ENCODE peak calls at places on chromosomes 12 and 14, in ten cellular contexts. One of them, this sample, is unnamed.

GRCh38 chr12:119383206-119383605 is 48.7 kb downstream of the CCDC60 start:
- DNase-seq in tibial nerve: no peak
- DNase-seq in fibroblast of the aortic adventitia: no peak
- DNase-seq in IMR-90: no peak
- DNase-seq in RWPE1: no peak
- DNase-seq in A549: no peak
- DNase-seq in neural crest cell: no peak
- DNase-seq in PC-3: no peak
- DNase-seq in endothelial cell: no peak
- DNase-seq in gastrocnemius medialis: no peak
- DNase-seq in this sample: no peak

GRCh38 chr12:51636581-51636980 is 45.5 kb downstream of the SCN8A start:
- DNase-seq in tibial nerve: no peak
- DNase-seq in fibroblast of the aortic adventitia: peak
- DNase-seq in IMR-90: peak
- DNase-seq in RWPE1: peak
- DNase-seq in A549: no peak
- DNase-seq in neural crest cell: no peak
- DNase-seq in PC-3: peak
- DNase-seq in endothelial cell: no peak
- DNase-seq in gastrocnemius medialis: no peak
- DNase-seq in this sample: no peak

GRCh38 chr12:122130150-122130549 is 43.9 kb downstream of the IL31 start:
- DNase-seq in tibial nerve: no peak
- DNase-seq in fibroblast of the aortic adventitia: peak
- DNase-seq in IMR-90: peak
- DNase-seq in RWPE1: peak
- DNase-seq in A549: no peak
- DNase-seq in neural crest cell: no peak
- DNase-seq in PC-3: peak
- DNase-seq in endothelial cell: no peak
- DNase-seq in gastrocnemius medialis: no peak
- DNase-seq in this sample: peak

GRCh38 chr14:54299393-54300363 is 97.1 kb upstream of the CDKN3 start:
- DNase-seq in tibial nerve: no peak
- DNase-seq in fibroblast of the aortic adventitia: peak
- DNase-seq in IMR-90: peak
- DNase-seq in RWPE1: no peak
- DNase-seq in A549: no peak
- DNase-seq in neural crest cell: no peak
- DNase-seq in PC-3: no peak
- DNase-seq in endothelial cell: no peak
- DNase-seq in gastrocnemius medialis: no peak
- DNase-seq in this sample: no peak

GRCh38 chr14:34722723-34723545 is 8.5 kb upstream of the CFL2 start:
- DNase-seq in tibial nerve: peak
- DNase-seq in fibroblast of the aortic adventitia: peak
- DNase-seq in IMR-90: peak
- DNase-seq in RWPE1: peak
- DNase-seq in A549: peak
- DNase-seq in neural crest cell: peak
- DNase-seq in PC-3: peak
- DNase-seq in endothelial cell: peak
- DNase-seq in gastrocnemius medialis: no peak
- DNase-seq in this sample: peak

GRCh38 chr12:70317781-70318180 is 48.3 kb upstream of the KCNMB4 start:
- DNase-seq in tibial nerve: no peak
- DNase-seq in fibroblast of the aortic adventitia: no peak
- DNase-seq in IMR-90: no peak
- DNase-seq in RWPE1: no peak
- DNase-seq in A549: no peak
- DNase-seq in neural crest cell: no peak
- DNase-seq in PC-3: no peak
- DNase-seq in endothelial cell: no peak
- DNase-seq in gastrocnemius medialis: no peak
- DNase-seq in this sample: no peak

GRCh38 chr12:124588689-124589318 is 21.4 kb upstream of the NCOR2 start:
- DNase-seq in tibial nerve: peak
- DNase-seq in fibroblast of the aortic adventitia: peak
- DNase-seq in IMR-90: peak
- DNase-seq in RWPE1: peak
- DNase-seq in A549: no peak
- DNase-seq in neural crest cell: no peak
- DNase-seq in PC-3: peak
- DNase-seq in endothelial cell: no peak
- DNase-seq in gastrocnemius medialis: peak
- DNase-seq in this sample: no peak

GRCh38 chr12:19194963-19195362 is 65.4 kb downstream of the PLEKHA5 start:
- DNase-seq in tibial nerve: no peak
- DNase-seq in fibroblast of the aortic adventitia: no peak
- DNase-seq in IMR-90: no peak
- DNase-seq in RWPE1: no peak
- DNase-seq in A549: no peak
- DNase-seq in neural crest cell: no peak
- DNase-seq in PC-3: no peak
- DNase-seq in endothelial cell: no peak
- DNase-seq in gastrocnemius medialis: no peak
- DNase-seq in this sample: no peak

GRCh38 chr14:97719931-97720330 is 922.7 kb downstream of the VRK1 start:
- DNase-seq in tibial nerve: no peak
- DNase-seq in fibroblast of the aortic adventitia: no peak
- DNase-seq in IMR-90: no peak
- DNase-seq in RWPE1: no peak
- DNase-seq in A549: no peak
- DNase-seq in neural crest cell: no peak
- DNase-seq in PC-3: no peak
- DNase-seq in endothelial cell: no peak
- DNase-seq in gastrocnemius medialis: no peak
- DNase-seq in this sample: no peak

GRCh38 chr14:97719043-97719442 is 921.9 kb downstream of the VRK1 start:
- DNase-seq in tibial nerve: no peak
- DNase-seq in fibroblast of the aortic adventitia: no peak
- DNase-seq in IMR-90: no peak
- DNase-seq in RWPE1: no peak
- DNase-seq in A549: no peak
- DNase-seq in neural crest cell: no peak
- DNase-seq in PC-3: no peak
- DNase-seq in endothelial cell: no peak
- DNase-seq in gastrocnemius medialis: no peak
- DNase-seq in this sample: no peak

GRCh38 chr14:97723321-97723720 is 926.1 kb downstream of the VRK1 start:
- DNase-seq in tibial nerve: no peak
- DNase-seq in fibroblast of the aortic adventitia: no peak
- DNase-seq in IMR-90: no peak
- DNase-seq in RWPE1: no peak
- DNase-seq in A549: no peak
- DNase-seq in neural crest cell: no peak
- DNase-seq in PC-3: no peak
- DNase-seq in endothelial cell: no peak
- DNase-seq in gastrocnemius medialis: no peak
- DNase-seq in this sample: no peak

GRCh38 chr14:97726661-97727060 is 929.5 kb downstream of the VRK1 start:
- DNase-seq in tibial nerve: no peak
- DNase-seq in fibroblast of the aortic adventitia: no peak
- DNase-seq in IMR-90: no peak
- DNase-seq in RWPE1: no peak
- DNase-seq in A549: no peak
- DNase-seq in neural crest cell: no peak
- DNase-seq in PC-3: no peak
- DNase-seq in endothelial cell: no peak
- DNase-seq in gastrocnemius medialis: no peak
- DNase-seq in this sample: no peak

DNA sequence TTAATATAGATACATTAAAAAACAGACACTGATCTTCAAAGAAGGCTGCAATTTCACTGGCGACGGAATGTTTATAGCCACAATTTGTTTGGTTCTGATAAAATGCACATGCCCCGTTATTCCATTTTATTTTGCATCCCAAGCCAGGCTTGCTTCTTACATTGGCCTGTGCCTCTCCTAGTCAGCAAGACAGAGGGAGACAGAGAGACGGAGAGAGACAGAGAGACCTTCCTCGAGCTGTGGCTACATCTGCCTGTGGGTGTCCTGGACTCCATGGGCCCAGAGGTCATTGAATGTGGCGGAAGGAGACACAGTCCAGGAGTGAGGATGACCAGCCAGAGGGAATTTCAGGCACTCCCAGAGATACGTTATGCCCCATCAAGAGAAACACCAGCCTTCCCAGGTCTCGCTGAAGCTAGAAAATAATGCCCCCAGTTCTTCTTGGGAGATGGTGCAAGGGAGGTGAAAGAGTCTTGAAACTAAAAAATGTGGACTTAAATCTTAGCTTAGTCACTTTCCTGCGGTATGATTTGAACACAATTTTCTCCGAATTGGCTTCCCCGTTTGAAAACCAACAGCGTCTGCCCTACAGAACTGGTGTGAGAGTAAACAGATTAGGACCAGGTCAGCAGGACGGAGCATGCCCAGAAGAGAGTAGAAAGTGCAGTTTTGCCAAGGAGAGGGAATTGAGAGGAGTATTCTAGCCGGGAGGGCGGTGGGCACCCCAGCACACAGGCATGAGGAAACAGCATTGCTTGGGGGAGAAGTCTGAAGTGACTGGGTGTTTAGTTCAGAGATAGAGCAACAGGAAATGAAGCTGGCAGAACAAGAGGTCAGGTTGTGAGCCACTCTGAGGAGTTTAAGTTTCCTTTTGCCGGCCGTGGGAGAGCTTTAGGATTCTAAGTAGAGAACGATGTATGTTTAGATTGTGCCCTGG is 926.9 kb downstream of the VRK1 start:
- DNase-seq in tibial nerve: no peak
- DNase-seq in fibroblast of the aortic adventitia: no peak
- DNase-seq in IMR-90: no peak
- DNase-seq in RWPE1: no peak
- DNase-seq in A549: no peak
- DNase-seq in neural crest cell: no peak
- DNase-seq in PC-3: no peak
- DNase-seq in endothelial cell: no peak
- DNase-seq in gastrocnemius medialis: no peak
- DNase-seq in this sample: no peak
- TF ChIP-seq CTCF in tibial nerve: no peak
- TF ChIP-seq CTCF in fibroblast of the aortic adventitia: no peak
- TF ChIP-seq CTCF in IMR-90: no peak
- TF ChIP-seq CTCF in RWPE1: no peak
- TF ChIP-seq CTCF in A549: no peak
- TF ChIP-seq CTCF in neural crest cell: no peak
- TF ChIP-seq CTCF in PC-3: peak
- TF ChIP-seq CTCF in endothelial cell: no peak
- TF ChIP-seq CTCF in gastrocnemius medialis: no peak
- TF ChIP-seq CTCF in this sample: no peak

GRCh38 chr12:106740813-106741212 is 33.7 kb upstream of the RIC8B start:
- DNase-seq in tibial nerve: no peak
- DNase-seq in fibroblast of the aortic adventitia: no peak
- DNase-seq in IMR-90: no peak
- DNase-seq in RWPE1: no peak
- DNase-seq in A549: no peak
- DNase-seq in neural crest cell: no peak
- DNase-seq in PC-3: no peak
- DNase-seq in endothelial cell: no peak
- DNase-seq in gastrocnemius medialis: no peak
- DNase-seq in this sample: no peak

GRCh38 chr12:106741247-106741646 is 33.2 kb upstream of the RIC8B start:
- DNase-seq in tibial nerve: no peak
- DNase-seq in fibroblast of the aortic adventitia: no peak
- DNase-seq in IMR-90: no peak
- DNase-seq in RWPE1: no peak
- DNase-seq in A549: no peak
- DNase-seq in neural crest cell: no peak
- DNase-seq in PC-3: no peak
- DNase-seq in endothelial cell: no peak
- DNase-seq in gastrocnemius medialis: no peak
- DNase-seq in this sample: no peak

GRCh38 chr12:106739318-106739717 is 35.2 kb upstream of the RIC8B start:
- DNase-seq in tibial nerve: no peak
- DNase-seq in fibroblast of the aortic adventitia: peak
- DNase-seq in IMR-90: no peak
- DNase-seq in RWPE1: no peak
- DNase-seq in A549: no peak
- DNase-seq in neural crest cell: no peak
- DNase-seq in PC-3: peak
- DNase-seq in endothelial cell: no peak
- DNase-seq in gastrocnemius medialis: no peak
- DNase-seq in this sample: no peak

GRCh38 chr12:106743270-106743988 is 31.1 kb upstream of the RIC8B start:
- DNase-seq in tibial nerve: no peak
- DNase-seq in fibroblast of the aortic adventitia: no peak
- DNase-seq in IMR-90: no peak
- DNase-seq in RWPE1: no peak
- DNase-seq in A549: no peak
- DNase-seq in neural crest cell: no peak
- DNase-seq in PC-3: no peak
- DNase-seq in endothelial cell: no peak
- DNase-seq in gastrocnemius medialis: no peak
- DNase-seq in this sample: no peak

DNA sequence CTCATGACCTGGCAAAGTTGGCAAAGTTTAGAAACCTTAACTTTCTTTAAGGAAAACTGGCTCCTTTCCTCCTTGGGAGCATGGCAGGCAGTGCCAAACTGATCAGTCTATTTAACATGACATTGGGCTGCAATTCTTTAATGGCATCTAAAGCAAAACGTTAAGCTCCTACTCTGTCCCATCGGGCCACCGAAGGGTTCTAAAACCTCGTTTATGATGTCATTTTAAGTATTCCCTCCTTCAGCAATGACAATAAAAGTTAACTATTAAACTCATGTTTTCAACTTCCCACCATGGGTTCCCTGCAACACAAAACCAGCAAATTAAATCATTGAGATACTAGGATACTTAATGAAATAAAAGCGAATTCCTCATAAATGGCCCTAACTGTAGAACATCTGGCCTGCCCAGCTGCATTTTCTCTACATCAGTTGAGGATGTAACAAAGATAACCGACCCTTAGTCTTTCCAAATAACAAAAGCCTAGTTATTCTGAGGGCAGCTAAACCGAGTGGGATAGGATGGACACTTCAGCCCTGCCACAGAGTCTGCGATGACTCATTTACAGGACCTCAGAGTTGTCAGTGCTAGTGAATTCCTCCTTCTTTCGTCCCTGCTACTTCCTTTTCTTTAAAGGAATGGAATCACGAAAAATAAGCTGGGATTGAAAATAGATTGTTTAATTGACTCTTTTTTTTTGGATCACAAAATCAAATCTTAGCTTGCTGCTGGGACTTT is 34.5 kb upstream of the RIC8B start:
- DNase-seq in tibial nerve: no peak
- DNase-seq in fibroblast of the aortic adventitia: no peak
- DNase-seq in IMR-90: peak
- DNase-seq in RWPE1: no peak
- DNase-seq in A549: no peak
- DNase-seq in neural crest cell: no peak
- DNase-seq in PC-3: peak
- DNase-seq in endothelial cell: no peak
- DNase-seq in gastrocnemius medialis: no peak
- DNase-seq in this sample: no peak
- TF ChIP-seq CTCF in tibial nerve: no peak
- TF ChIP-seq CTCF in fibroblast of the aortic adventitia: no peak
- TF ChIP-seq CTCF in IMR-90: no peak
- TF ChIP-seq CTCF in RWPE1: no peak
- TF ChIP-seq CTCF in A549: no peak
- TF ChIP-seq CTCF in neural crest cell: no peak
- TF ChIP-seq CTCF in PC-3: no peak
- TF ChIP-seq CTCF in endothelial cell: no peak
- TF ChIP-seq CTCF in gastrocnemius medialis: no peak
- TF ChIP-seq CTCF in this sample: no peak

GRCh38 chr12:80709811-80710726 is 2.6 kb downstream of the MYF6 start:
- DNase-seq in tibial nerve: no peak
- DNase-seq in fibroblast of the aortic adventitia: no peak
- DNase-seq in IMR-90: no peak
- DNase-seq in RWPE1: no peak
- DNase-seq in A549: no peak
- DNase-seq in neural crest cell: no peak
- DNase-seq in PC-3: peak
- DNase-seq in endothelial cell: no peak
- DNase-seq in gastrocnemius medialis: peak
- DNase-seq in this sample: no peak
- TF ChIP-seq CTCF in tibial nerve: no peak
- TF ChIP-seq CTCF in fibroblast of the aortic adventitia: peak
- TF ChIP-seq CTCF in IMR-90: no peak
- TF ChIP-seq CTCF in RWPE1: no peak
- TF ChIP-seq CTCF in A549: no peak
- TF ChIP-seq CTCF in neural crest cell: peak
- TF ChIP-seq CTCF in PC-3: peak
- TF ChIP-seq CTCF in endothelial cell: peak
- TF ChIP-seq CTCF in gastrocnemius medialis: peak
- TF ChIP-seq CTCF in this sample: peak

GRCh38 chr12:53299454-53300180 is at the start of gene MYG1:
- DNase-seq in tibial nerve: peak
- DNase-seq in fibroblast of the aortic adventitia: peak
- DNase-seq in IMR-90: peak
- DNase-seq in RWPE1: peak
- DNase-seq in A549: peak
- DNase-seq in neural crest cell: peak
- DNase-seq in PC-3: peak
- DNase-seq in endothelial cell: peak
- DNase-seq in gastrocnemius medialis: peak
- DNase-seq in this sample: peak
- TF ChIP-seq CTCF in tibial nerve: no peak
- TF ChIP-seq CTCF in fibroblast of the aortic adventitia: peak
- TF ChIP-seq CTCF in IMR-90: peak
- TF ChIP-seq CTCF in RWPE1: no peak
- TF ChIP-seq CTCF in A549: no peak
- TF ChIP-seq CTCF in neural crest cell: peak
- TF ChIP-seq CTCF in PC-3: peak
- TF ChIP-seq CTCF in endothelial cell: no peak
- TF ChIP-seq CTCF in gastrocnemius medialis: no peak
- TF ChIP-seq CTCF in this sample: no peak